ENCODE peak calls at places on chromosomes 6 and 20, in eight cellular contexts. H is AG08395; Y is NCI-H774; C is fibroblast of the conjunctiva; A is mammary epithelial cell; P is CD8-positive, alpha-beta T cell; B is ACHN; V is AG10803. I is an unnamed sample.

GRCh38 chr6:132132911-132133639 is 181.9 kb upstream of the CCN2 start:
- DNase-seq in H (peak), Y (no peak), C (no peak), A (peak), P (no peak), B (no peak), V (peak), I (no peak)

GRCh38 chr20:53141651-53142050 is 169.5 kb downstream of the TSHZ2 start:
- DNase-seq in H (no peak), Y (no peak), C (no peak), A (no peak), P (no peak), B (no peak), V (no peak), I (no peak)

GRCh38 chr20:59145926-59146800 is 17.5 kb upstream of the ZNF831 start:
- DNase-seq in H (no peak), Y (no peak), C (no peak), A (no peak), P (no peak), B (no peak), V (no peak), I (no peak)

GRCh38 chr6:104256547-104257144 is 603.1 kb downstream of the HACE1 start:
- DNase-seq in H (no peak), Y (peak), C (no peak), A (no peak), P (no peak), B (no peak), V (no peak), I (no peak)

GRCh38 chr20:25858495-25859425 is 162.1 kb upstream of the ZNF337 start:
- DNase-seq in H (no peak), Y (no peak), C (no peak), A (no peak), P (no peak), B (no peak), V (no peak), I (no peak)

GRCh38 chr20:62392621-62393164 is 5.8 kb downstream of the RPS21 start:
- DNase-seq in H (no peak), Y (no peak), C (no peak), A (no peak), P (no peak), B (no peak), V (no peak), I (no peak)

GRCh38 chr6:147204060-147204785 is at the start of gene STXBP5:
- DNase-seq in H (peak), Y (peak), C (no peak), A (peak), P (peak), B (peak), V (peak), I (peak)

GRCh38 chr6:138372711-138373463 is 4.8 kb upstream of the SMIM28 start:
- DNase-seq in H (peak), Y (no peak), C (no peak), A (peak), P (no peak), B (no peak), V (no peak), I (no peak)

GRCh38 chr6:16276991-16277981 is 38.9 kb downstream of the GMPR start:
- DNase-seq in H (peak), Y (no peak), C (peak), A (peak), P (no peak), B (peak), V (peak), I (peak)

GRCh38 chr6:126007795-126008194 is 21.5 kb downstream of the TRMT11 start:
- DNase-seq in H (no peak), Y (no peak), C (no peak), A (no peak), P (no peak), B (no peak), V (no peak), I (no peak)

GRCh38 chr6:130933712-130934200 is 106.5 kb downstream of the SMLR1 start:
- DNase-seq in H (peak), Y (no peak), C (no peak), A (no peak), P (no peak), B (no peak), V (peak), I (no peak)